ENCODE peak calls at places on chromosomes 2 and 18, in nine cellular contexts. One of them, this sample, is unnamed.

GRCh38 chr18:58502628-58503027 is 126.3 kb downstream of the ALPK2 start:
- DNase-seq in IMR-90: no peak
- DNase-seq in uterus: no peak
- DNase-seq in PC-3: no peak
- DNase-seq in left ventricle myocardium inferior: no peak
- DNase-seq in BJ: no peak
- DNase-seq in GM06990: no peak
- DNase-seq in fibroblast of lung: no peak
- DNase-seq in RWPE2: no peak
- DNase-seq in this sample: no peak

GRCh38 chr2:76556054-76556453 is 845.3 kb upstream of the GCFC2 start:
- DNase-seq in IMR-90: no peak
- DNase-seq in uterus: no peak
- DNase-seq in PC-3: no peak
- DNase-seq in left ventricle myocardium inferior: no peak
- DNase-seq in BJ: no peak
- DNase-seq in GM06990: no peak
- DNase-seq in fibroblast of lung: no peak
- DNase-seq in RWPE2: no peak
- DNase-seq in this sample: no peak

GRCh38 chr2:107986278-107987217 is at the start of gene SLC5A7:
- DNase-seq in IMR-90: no peak
- DNase-seq in uterus: no peak
- DNase-seq in PC-3: no peak
- DNase-seq in left ventricle myocardium inferior: no peak
- DNase-seq in BJ: no peak
- DNase-seq in GM06990: no peak
- DNase-seq in fibroblast of lung: no peak
- DNase-seq in RWPE2: no peak
- DNase-seq in this sample: no peak

GRCh38 chr2:112793449-112793978 is 9.2 kb upstream of the IL1A start:
- DNase-seq in IMR-90: peak
- DNase-seq in uterus: no peak
- DNase-seq in PC-3: no peak
- DNase-seq in left ventricle myocardium inferior: no peak
- DNase-seq in BJ: no peak
- DNase-seq in GM06990: peak
- DNase-seq in fibroblast of lung: peak
- DNase-seq in RWPE2: no peak
- DNase-seq in this sample: no peak

GRCh38 chr2:166042768-166043390 is 84.9 kb downstream of the SCN1A start:
- DNase-seq in IMR-90: peak
- DNase-seq in uterus: no peak
- DNase-seq in PC-3: peak
- DNase-seq in left ventricle myocardium inferior: no peak
- DNase-seq in BJ: no peak
- DNase-seq in GM06990: no peak
- DNase-seq in fibroblast of lung: peak
- DNase-seq in RWPE2: no peak
- DNase-seq in this sample: no peak

GRCh38 chr2:150374562-150374961 is 112.9 kb downstream of the RND3 start:
- DNase-seq in IMR-90: no peak
- DNase-seq in uterus: no peak
- DNase-seq in PC-3: no peak
- DNase-seq in left ventricle myocardium inferior: no peak
- DNase-seq in BJ: no peak
- DNase-seq in GM06990: no peak
- DNase-seq in fibroblast of lung: no peak
- DNase-seq in RWPE2: no peak
- DNase-seq in this sample: no peak

GRCh38 chr18:75341267-75341666 is 86.2 kb downstream of the SMIM21 start:
- DNase-seq in IMR-90: no peak
- DNase-seq in uterus: no peak
- DNase-seq in PC-3: no peak
- DNase-seq in left ventricle myocardium inferior: no peak
- DNase-seq in BJ: no peak
- DNase-seq in GM06990: no peak
- DNase-seq in fibroblast of lung: peak
- DNase-seq in RWPE2: no peak
- DNase-seq in this sample: no peak

GRCh38 chr2:111209045-111209514 is 88.4 kb downstream of the BCL2L11 start:
- DNase-seq in IMR-90: peak
- DNase-seq in uterus: no peak
- DNase-seq in PC-3: peak
- DNase-seq in left ventricle myocardium inferior: no peak
- DNase-seq in BJ: no peak
- DNase-seq in GM06990: peak
- DNase-seq in fibroblast of lung: peak
- DNase-seq in RWPE2: no peak
- DNase-seq in this sample: peak

GRCh38 chr2:150811259-150811912 is 323.9 kb upstream of the RND3 start:
- DNase-seq in IMR-90: peak
- DNase-seq in uterus: no peak
- DNase-seq in PC-3: peak
- DNase-seq in left ventricle myocardium inferior: no peak
- DNase-seq in BJ: no peak
- DNase-seq in GM06990: no peak
- DNase-seq in fibroblast of lung: peak
- DNase-seq in RWPE2: no peak
- DNase-seq in this sample: peak

GRCh38 chr2:205543262-205543843 is 138.9 kb upstream of the NRP2 start:
- DNase-seq in IMR-90: no peak
- DNase-seq in uterus: no peak
- DNase-seq in PC-3: no peak
- DNase-seq in left ventricle myocardium inferior: no peak
- DNase-seq in BJ: no peak
- DNase-seq in GM06990: no peak
- DNase-seq in fibroblast of lung: no peak
- DNase-seq in RWPE2: no peak
- DNase-seq in this sample: no peak

GRCh38 chr2:205766765-205767359 is 84.6 kb downstream of the NRP2 start:
- DNase-seq in IMR-90: peak
- DNase-seq in uterus: peak
- DNase-seq in PC-3: peak
- DNase-seq in left ventricle myocardium inferior: peak
- DNase-seq in BJ: no peak
- DNase-seq in GM06990: no peak
- DNase-seq in fibroblast of lung: peak
- DNase-seq in RWPE2: no peak
- DNase-seq in this sample: no peak

GRCh38 chr18:31679806-31680793 is 4.3 kb downstream of the B4GALT6 start:
- DNase-seq in IMR-90: no peak
- DNase-seq in uterus: no peak
- DNase-seq in PC-3: peak
- DNase-seq in left ventricle myocardium inferior: no peak
- DNase-seq in BJ: no peak
- DNase-seq in GM06990: no peak
- DNase-seq in fibroblast of lung: no peak
- DNase-seq in RWPE2: no peak
- DNase-seq in this sample: no peak

GRCh38 chr2:8529706-8530277 is 152.1 kb upstream of the ID2 start:
- DNase-seq in IMR-90: no peak
- DNase-seq in uterus: no peak
- DNase-seq in PC-3: no peak
- DNase-seq in left ventricle myocardium inferior: no peak
- DNase-seq in BJ: no peak
- DNase-seq in GM06990: no peak
- DNase-seq in fibroblast of lung: no peak
- DNase-seq in RWPE2: no peak
- DNase-seq in this sample: no peak

GRCh38 chr2:214536625-214537024 is 125.8 kb downstream of the VWC2L start:
- DNase-seq in IMR-90: peak
- DNase-seq in uterus: no peak
- DNase-seq in PC-3: no peak
- DNase-seq in left ventricle myocardium inferior: no peak
- DNase-seq in BJ: no peak
- DNase-seq in GM06990: no peak
- DNase-seq in fibroblast of lung: no peak
- DNase-seq in RWPE2: no peak
- DNase-seq in this sample: no peak

GRCh38 chr18:27005589-27005988 is 140.1 kb upstream of the AQP4 start:
- DNase-seq in IMR-90: no peak
- DNase-seq in uterus: no peak
- DNase-seq in PC-3: peak
- DNase-seq in left ventricle myocardium inferior: no peak
- DNase-seq in BJ: no peak
- DNase-seq in GM06990: no peak
- DNase-seq in fibroblast of lung: no peak
- DNase-seq in RWPE2: no peak
- DNase-seq in this sample: no peak

GRCh38 chr2:112811841-112812306 is 24.7 kb downstream of the IL1B start:
- DNase-seq in IMR-90: peak
- DNase-seq in uterus: no peak
- DNase-seq in PC-3: peak
- DNase-seq in left ventricle myocardium inferior: no peak
- DNase-seq in BJ: peak
- DNase-seq in GM06990: no peak
- DNase-seq in fibroblast of lung: peak
- DNase-seq in RWPE2: no peak
- DNase-seq in this sample: peak

GRCh38 chr2:25714740-25715139 is 41.4 kb upstream of the DTNB start:
- DNase-seq in IMR-90: peak
- DNase-seq in uterus: no peak
- DNase-seq in PC-3: peak
- DNase-seq in left ventricle myocardium inferior: no peak
- DNase-seq in BJ: no peak
- DNase-seq in GM06990: no peak
- DNase-seq in fibroblast of lung: no peak
- DNase-seq in RWPE2: no peak
- DNase-seq in this sample: no peak
- TF ChIP-seq CTCF in IMR-90: no peak
- TF ChIP-seq CTCF in uterus: no peak
- TF ChIP-seq CTCF in PC-3: peak
- TF ChIP-seq CTCF in left ventricle myocardium inferior: no peak
- TF ChIP-seq CTCF in BJ: peak
- TF ChIP-seq CTCF in GM06990: no peak
- TF ChIP-seq CTCF in fibroblast of lung: no peak
- TF ChIP-seq CTCF in RWPE2: peak
- TF ChIP-seq CTCF in this sample: peak

DNA sequence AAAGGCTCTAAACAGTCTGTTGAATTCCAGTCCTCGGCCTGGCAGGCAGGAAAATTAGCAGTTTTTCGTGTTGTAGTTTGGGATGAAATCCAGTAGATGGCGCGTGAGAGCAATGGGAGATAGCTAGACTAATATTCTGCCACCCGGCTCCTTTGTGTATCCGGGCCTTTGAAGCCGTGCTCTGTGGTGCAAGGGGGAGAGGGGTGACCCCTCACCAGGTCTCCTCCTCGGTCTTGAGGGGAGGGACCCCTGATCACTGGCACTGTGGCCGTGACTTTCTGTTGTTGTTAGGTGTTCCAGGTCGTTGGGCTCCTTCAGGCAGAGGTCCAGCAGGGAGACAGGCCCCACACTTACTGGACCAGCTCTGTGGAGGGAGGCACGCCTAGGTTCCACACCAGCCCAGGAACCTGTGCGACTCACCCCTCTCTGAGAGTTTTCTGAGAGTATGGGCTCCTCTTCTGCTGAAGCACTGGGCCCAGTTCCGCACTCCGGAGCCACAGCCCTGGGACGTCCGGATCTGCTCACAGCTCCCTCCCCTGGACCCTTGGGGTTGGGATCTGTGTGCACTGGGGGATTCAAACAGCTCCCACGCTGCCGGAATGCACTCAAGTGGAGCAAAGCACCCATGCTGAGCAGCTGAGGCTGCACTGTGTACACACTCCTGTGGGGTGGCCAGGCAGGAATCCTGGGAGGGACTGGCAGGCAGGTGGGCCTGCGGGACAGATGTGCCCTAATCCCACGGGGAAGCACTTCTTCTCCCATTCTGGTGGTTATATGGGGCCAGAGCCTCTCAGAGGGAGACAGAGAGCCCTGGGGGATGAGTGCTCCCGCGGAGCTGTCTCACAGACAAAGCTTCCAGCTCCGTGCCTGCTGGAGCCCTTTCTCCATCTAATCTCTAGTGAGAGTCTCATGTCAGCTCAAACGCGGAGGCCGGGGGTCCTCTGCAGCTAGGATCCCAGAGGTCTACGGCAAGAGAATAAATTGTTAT is 8.8 kb downstream of the GKN2 start:
- DNase-seq in IMR-90: peak
- DNase-seq in uterus: peak
- DNase-seq in PC-3: peak
- DNase-seq in left ventricle myocardium inferior: no peak
- DNase-seq in BJ: no peak
- DNase-seq in GM06990: peak
- DNase-seq in fibroblast of lung: peak
- DNase-seq in RWPE2: no peak
- DNase-seq in this sample: no peak
- H3K4me3 ChIP-seq in IMR-90: no peak
- H3K4me3 ChIP-seq in uterus: no peak
- H3K4me3 ChIP-seq in PC-3: no peak
- H3K4me3 ChIP-seq in left ventricle myocardium inferior: no peak
- H3K4me3 ChIP-seq in BJ: no peak
- H3K4me3 ChIP-seq in GM06990: no peak
- H3K4me3 ChIP-seq in fibroblast of lung: no peak
- H3K4me3 ChIP-seq in RWPE2: no peak
- H3K4me3 ChIP-seq in this sample: no peak

DNA sequence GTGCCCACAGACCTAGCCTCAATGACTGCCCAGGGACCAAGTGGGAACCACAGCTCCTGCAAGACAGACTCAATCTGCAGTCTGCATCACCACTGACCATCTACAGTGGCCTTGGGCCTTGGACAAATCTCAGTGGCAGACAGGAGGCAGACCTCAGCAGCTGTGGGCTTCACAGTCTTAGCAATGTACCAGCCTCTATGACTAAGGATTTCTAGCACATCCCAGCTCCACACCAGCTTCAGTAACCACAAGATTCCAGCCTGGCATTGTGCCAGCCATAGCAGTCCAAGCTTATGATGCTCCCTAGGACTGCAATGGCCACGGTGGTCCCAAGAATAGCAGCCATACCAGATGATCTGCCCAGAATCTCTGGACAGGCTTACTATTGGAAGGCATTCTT is 19.6 kb upstream of the WDR75 start:
- DNase-seq in IMR-90: peak
- DNase-seq in uterus: no peak
- DNase-seq in PC-3: peak
- DNase-seq in left ventricle myocardium inferior: no peak
- DNase-seq in BJ: no peak
- DNase-seq in GM06990: no peak
- DNase-seq in fibroblast of lung: peak
- DNase-seq in RWPE2: peak
- DNase-seq in this sample: peak
- TF ChIP-seq CTCF in IMR-90: no peak
- TF ChIP-seq CTCF in uterus: no peak
- TF ChIP-seq CTCF in PC-3: no peak
- TF ChIP-seq CTCF in left ventricle myocardium inferior: no peak
- TF ChIP-seq CTCF in BJ: peak
- TF ChIP-seq CTCF in GM06990: no peak
- TF ChIP-seq CTCF in fibroblast of lung: peak
- TF ChIP-seq CTCF in RWPE2: no peak
- TF ChIP-seq CTCF in this sample: no peak

DNA sequence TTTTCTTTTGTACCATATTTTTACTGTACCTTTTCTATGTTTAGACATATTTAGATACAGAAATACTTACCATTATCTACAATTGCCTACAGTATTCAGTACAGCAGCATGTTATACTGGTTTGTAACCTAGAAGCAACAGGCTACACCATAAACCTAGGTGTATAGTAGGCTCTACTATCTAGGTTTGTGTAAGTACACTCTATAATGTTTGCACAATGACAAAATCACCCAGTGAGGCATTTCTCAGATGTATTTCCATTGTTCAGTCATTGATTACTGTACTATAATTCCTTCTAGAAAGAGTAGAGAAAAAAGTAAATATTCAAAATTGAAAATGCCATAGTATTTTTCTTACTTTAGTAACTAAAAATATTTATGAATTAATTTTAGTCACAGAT is 490.1 kb upstream of the REG3G start:
- DNase-seq in IMR-90: no peak
- DNase-seq in uterus: no peak
- DNase-seq in PC-3: peak
- DNase-seq in left ventricle myocardium inferior: no peak
- DNase-seq in BJ: no peak
- DNase-seq in GM06990: no peak
- DNase-seq in fibroblast of lung: no peak
- DNase-seq in RWPE2: no peak
- DNase-seq in this sample: no peak
- H3K4me3 ChIP-seq in IMR-90: no peak
- H3K4me3 ChIP-seq in uterus: no peak
- H3K4me3 ChIP-seq in PC-3: no peak
- H3K4me3 ChIP-seq in left ventricle myocardium inferior: no peak
- H3K4me3 ChIP-seq in BJ: no peak
- H3K4me3 ChIP-seq in GM06990: no peak
- H3K4me3 ChIP-seq in fibroblast of lung: no peak
- H3K4me3 ChIP-seq in RWPE2: no peak
- H3K4me3 ChIP-seq in this sample: no peak

This sample was measured in epithelial cell of proximal tubule.